ENCODE peak calls at places on chromosomes 5 and 9, in seven cellular contexts. D, L, O, I, A, Q and H are unnamed samples. For H3K36me3 and H3K27me3, the result is how much of the 10 kb centered on the place peaks cover.

GRCh38 chr5:167285591-167285990 is 1005.9 kb upstream of the WWC1 start:
- DNase-seq in D (no peak), L (no peak), O (no peak), I (no peak), A (no peak), Q (no peak), H (no peak)

GRCh38 chr5:125550237-125550636 is 803.8 kb upstream of the ZNF608 start:
- DNase-seq in D (no peak), L (no peak), O (no peak), I (no peak), A (no peak), Q (no peak), H (no peak)

GRCh38 chr5:96691503-96692303 is 29.5 kb downstream of the CAST start:
- DNase-seq in D (no peak), L (no peak), O (no peak), I (no peak), A (no peak), Q (no peak), H (no peak)

GRCh38 chr9:677461-678097 is 163.9 kb upstream of the DMRT1 start:
- DNase-seq in D (no peak), L (no peak), O (no peak), I (no peak), A (no peak), Q (no peak), H (no peak)

GRCh38 chr9:82489579-82489915 is 501.0 kb downstream of the SPATA31D1 start:
- DNase-seq in D (no peak), L (no peak), O (no peak), I (no peak), A (no peak), Q (no peak), H (no peak)

GRCh38 chr5:94217745-94218144 is 400.7 kb downstream of the KIAA0825 start:
- DNase-seq in D (no peak), L (no peak), O (no peak), I (no peak), A (no peak), Q (no peak), H (no peak)

GRCh38 chr5:96124589-96124988 is 162.9 kb upstream of the ELL2 start:
- DNase-seq in D (no peak), L (no peak), O (no peak), I (no peak), A (no peak), Q (no peak), H (no peak)

GRCh38 chr5:392431-392988 is 50.5 kb upstream of the EXOC3 start:
- DNase-seq in D (peak), L (peak), O (peak), I (peak), A (peak), Q (peak), H (peak)

GRCh38 chr9:12801663-12802062 is 26.8 kb downstream of the LURAP1L start:
- DNase-seq in D (no peak), L (no peak), O (no peak), I (no peak), A (no peak), Q (no peak), H (no peak)

GRCh38 chr5:6714221-6715041 is 1.2 kb downstream of the TENT4A start:
- DNase-seq in D (no peak), L (peak), O (peak), I (no peak), A (no peak), Q (no peak), H (peak)

GRCh38 chr5:17154211-17154996 is 63.0 kb upstream of the BASP1 start:
- DNase-seq in D (no peak), L (no peak), O (no peak), I (no peak), A (no peak), Q (no peak), H (no peak)

GRCh38 chr9:4242239-4242638 is 57.6 kb downstream of the GLIS3 start:
- DNase-seq in D (no peak), L (no peak), O (no peak), I (no peak), A (no peak), Q (no peak), H (no peak)

GRCh38 chr5:156851880-156852279 is 1.8 kb downstream of the PPP1R2B start:
- DNase-seq in D (no peak), L (no peak), O (no peak), I (no peak), A (no peak), Q (no peak), H (no peak)

GRCh38 chr5:80082221-80082620 is 47.1 kb downstream of the THBS4 start:
- DNase-seq in D (no peak), L (no peak), O (no peak), I (no peak), A (no peak), Q (no peak), H (no peak)

GRCh38 chr9:35096035-35096849 is at the start of gene PIGO:
- DNase-seq in D (peak), L (peak), O (peak), I (peak), A (peak), Q (peak), H (peak)

GRCh38 chr9:138010274-138010800 is 132.8 kb downstream of the CACNA1B start:
- DNase-seq in D (no peak), L (peak), O (no peak), I (no peak), A (no peak), Q (no peak), H (peak)

GRCh38 chr5:73442152-73442860 is 6.3 kb downstream of the FOXD1 start:
- DNase-seq in D (no peak), L (no peak), O (no peak), I (no peak), A (no peak), Q (no peak), H (no peak)

GRCh38 chr5:59685806-59686205 is 207.7 kb downstream of the PDE4D start:
- DNase-seq in D (no peak), L (no peak), O (no peak), I (no peak), A (no peak), Q (no peak), H (no peak)

GRCh38 chr9:120265791-120266190 is 314.2 kb downstream of the CDK5RAP2 start:
- DNase-seq in D (no peak), L (no peak), O (no peak), I (no peak), A (no peak), Q (no peak), H (no peak)

GRCh38 chr5:138948391-138949222 is 73.5 kb upstream of the LRRTM2 start:
- DNase-seq in D (no peak), L (no peak), O (peak), I (no peak), A (no peak), Q (no peak), H (peak)

GRCh38 chr5:77301447-77301878 is 91.0 kb downstream of the PDE8B start:
- DNase-seq in D (no peak), L (no peak), O (no peak), I (no peak), A (no peak), Q (no peak), H (no peak)

GRCh38 chr5:173925449-173926071 is 37.4 kb downstream of the CPEB4 start:
- DNase-seq in D (peak), L (peak), O (no peak), I (peak), A (no peak), Q (peak), H (no peak)

GRCh38 chr9:131476777-131477345 is 25.9 kb upstream of the POMT1 start:
- DNase-seq in D (no peak), L (peak), O (no peak), I (no peak), A (no peak), Q (no peak), H (no peak)
- H3K36me3 ChIP-seq in D (half or more), L (half or more), O (half or more), I (under half), A (half or more), Q (half or more), H (half or more)

GRCh38 chr9:124442360-124442759 is 7.9 kb upstream of the ADGRD2 start:
- DNase-seq in D (no peak), L (no peak), O (no peak), I (no peak), A (no peak), Q (no peak), H (no peak)
- H3K4me3 ChIP-seq in D (no peak), L (no peak), O (no peak), I (no peak), A (no peak), Q (no peak), H (no peak)

DNA sequence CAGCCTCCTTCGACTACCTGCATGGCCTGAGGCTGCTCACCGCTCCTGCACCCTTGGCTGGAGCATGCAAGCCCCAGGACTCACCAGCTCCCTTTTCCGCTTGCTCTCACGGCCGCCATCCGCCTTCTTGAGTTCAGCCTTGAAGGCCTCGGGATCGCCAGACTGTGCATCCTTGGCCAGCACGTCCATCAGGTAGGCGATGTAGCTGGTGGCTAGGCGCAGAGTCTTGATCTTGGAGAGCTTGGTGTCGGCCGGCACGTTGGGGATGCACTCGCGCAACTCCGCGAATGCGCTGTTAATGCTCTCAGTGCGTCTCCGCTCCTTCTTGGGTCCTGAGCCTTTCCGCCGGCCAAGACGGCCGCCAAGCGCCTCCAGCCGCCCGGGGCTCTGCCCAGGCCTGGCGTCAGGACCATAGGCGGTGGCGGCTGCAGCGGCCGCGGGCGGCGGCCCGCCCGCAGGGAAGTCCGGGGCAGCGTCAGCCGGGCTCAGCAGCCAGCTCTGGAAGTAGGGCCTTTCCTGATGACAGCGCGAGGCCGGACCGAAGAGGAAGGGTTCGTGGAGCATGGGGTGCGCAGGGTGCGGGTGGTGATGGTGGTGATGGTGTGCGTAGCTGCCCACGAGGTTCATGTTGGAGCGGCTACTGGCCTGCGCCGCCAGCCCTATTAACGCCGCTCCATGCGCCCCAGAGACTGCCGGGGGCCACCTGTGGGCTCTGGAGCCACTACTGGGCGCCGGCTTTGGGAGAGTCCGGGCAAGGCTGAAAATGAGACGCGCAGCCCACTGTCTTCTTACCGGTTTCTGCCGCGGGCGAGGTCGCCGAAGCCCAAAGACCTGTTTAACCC is 424 bp downstream of the HAND1 start:
- DNase-seq in D (no peak), L (no peak), O (peak), I (peak), A (no peak), Q (no peak), H (peak)
- H3K27me3 ChIP-seq in D (half or more), L (half or more), O (under half), I (under half), A (half or more), Q (half or more), H (half or more)

DNA sequence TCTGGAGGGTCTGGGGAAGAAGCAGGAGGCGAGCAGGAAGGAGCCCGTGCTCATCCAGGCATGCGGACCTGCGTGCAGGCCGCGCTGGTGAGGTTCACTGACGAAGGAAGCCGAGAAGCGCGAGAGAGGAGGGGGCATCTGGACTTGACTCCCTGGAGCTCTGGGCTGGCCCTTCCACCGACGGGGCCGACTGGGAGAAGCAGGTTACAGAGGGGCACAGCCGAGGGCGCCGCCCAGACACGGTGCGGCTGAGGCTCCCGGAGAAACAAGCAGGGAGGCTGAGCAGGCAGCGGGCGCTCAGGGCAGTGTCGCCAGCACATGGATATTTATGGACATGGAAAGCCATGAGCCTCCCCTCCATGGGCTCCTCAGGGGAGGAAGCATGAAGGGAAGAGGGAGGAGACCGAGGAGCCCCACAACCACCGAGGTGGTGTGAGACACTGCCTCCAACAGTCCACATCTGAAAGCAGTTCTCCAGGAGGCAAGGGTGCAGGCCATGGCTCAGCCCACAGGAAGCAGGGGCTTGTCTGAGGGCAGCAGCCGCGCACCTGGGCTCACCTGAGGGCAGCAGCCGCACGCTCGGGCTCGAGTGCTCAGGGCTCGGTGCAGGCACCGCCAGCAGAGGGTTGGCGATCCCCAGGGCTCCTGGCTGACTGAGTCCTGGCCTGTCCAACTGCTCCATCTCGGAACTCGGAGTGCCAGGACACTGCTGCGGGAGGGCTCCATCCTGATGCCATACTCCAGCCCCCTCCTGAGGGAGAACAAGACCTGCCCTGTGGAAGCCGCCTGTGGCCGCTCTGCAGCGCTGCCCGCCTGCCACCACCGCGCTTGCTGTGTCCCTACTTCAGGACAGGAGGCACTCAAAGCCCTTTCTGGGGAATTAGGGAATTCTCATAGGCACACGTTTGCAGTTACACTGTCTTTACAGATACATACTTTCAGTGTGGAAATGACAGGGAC is 15.7 kb upstream of the INPP5E start:
- DNase-seq in D (no peak), L (no peak), O (peak), I (no peak), A (no peak), Q (no peak), H (no peak)
- H3K36me3 ChIP-seq in D (half or more), L (half or more), O (half or more), I (under half), A (half or more), Q (half or more), H (half or more)

DNA sequence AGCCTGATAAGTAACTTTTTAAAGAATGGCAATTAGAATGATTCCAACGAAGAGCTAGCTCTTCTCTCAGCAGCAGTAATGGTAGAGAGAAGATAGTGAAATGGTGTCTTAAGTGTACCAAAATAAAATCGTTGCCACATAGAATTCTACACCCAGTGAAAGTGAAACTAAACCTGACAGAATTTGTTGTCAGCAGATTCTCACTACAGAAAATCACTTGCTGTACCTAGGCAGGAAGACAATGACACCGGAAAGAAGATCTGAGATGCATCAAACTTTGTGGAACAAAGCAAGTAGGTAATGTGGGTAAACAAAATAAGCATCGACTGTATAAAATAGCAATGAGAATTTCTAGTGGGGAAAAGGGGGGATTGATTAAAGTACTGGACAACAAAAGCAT is 20.7 kb upstream of the EBF1 start:
- DNase-seq in D (no peak), L (no peak), O (no peak), I (no peak), A (no peak), Q (no peak), H (no peak)
- H3K4me3 ChIP-seq in D (no peak), L (no peak), O (no peak), I (no peak), A (no peak), Q (peak), H (no peak)